ENCODE peak calls at places on chromosome 9, in nine cellular contexts. One of them, this sample, is unnamed.

GRCh38 chr9:137236238-137236935 is 4.7 kb upstream of the TUBB4B start:
- DNase-seq in fibroblast of gingiva: peak
- DNase-seq in ovary: peak
- DNase-seq in NCI-H1436: peak
- DNase-seq in adipocyte: peak
- DNase-seq in upper lobe of right lung: peak
- DNase-seq in iris pigment epithelial cell: peak
- DNase-seq in stimulated activated CD4-positive, alpha-beta T cell treated with anti-CD3 and anti-CD28 coated beads, Interleukin-12 subunit alpha, Interleukin-12 subunit beta, amount 100 ng/mL, for 4 hours: peak
- DNase-seq in effector CD4-positive, alpha-beta T cell: peak
- DNase-seq in this sample: peak

GRCh38 chr9:123406691-123407536 is 50.9 kb downstream of the CRB2 start:
- DNase-seq in effector CD4-positive, alpha-beta T cell: no peak
- DNase-seq in iris pigment epithelial cell: peak
- DNase-seq in upper lobe of right lung: no peak
- DNase-seq in adipocyte: no peak
- DNase-seq in fibroblast of gingiva: no peak
- DNase-seq in stimulated activated CD4-positive, alpha-beta T cell treated with anti-CD3 and anti-CD28 coated beads, Interleukin-12 subunit alpha, Interleukin-12 subunit beta, amount 100 ng/mL, for 4 hours: no peak
- DNase-seq in ovary: no peak
- DNase-seq in NCI-H1436: peak
- DNase-seq in this sample: no peak

GRCh38 chr9:98080346-98080745 is 23.8 kb downstream of the NANS start:
- DNase-seq in adipocyte: peak
- DNase-seq in fibroblast of gingiva: peak
- DNase-seq in NCI-H1436: no peak
- DNase-seq in effector CD4-positive, alpha-beta T cell: no peak
- DNase-seq in stimulated activated CD4-positive, alpha-beta T cell treated with anti-CD3 and anti-CD28 coated beads, Interleukin-12 subunit alpha, Interleukin-12 subunit beta, amount 100 ng/mL, for 4 hours: no peak
- DNase-seq in ovary: no peak
- DNase-seq in upper lobe of right lung: no peak
- DNase-seq in iris pigment epithelial cell: peak
- DNase-seq in this sample: no peak

GRCh38 chr9:68500457-68501158 is 40.1 kb downstream of the TMEM252 start:
- DNase-seq in fibroblast of gingiva: no peak
- DNase-seq in adipocyte: peak
- DNase-seq in upper lobe of right lung: no peak
- DNase-seq in iris pigment epithelial cell: peak
- DNase-seq in effector CD4-positive, alpha-beta T cell: no peak
- DNase-seq in stimulated activated CD4-positive, alpha-beta T cell treated with anti-CD3 and anti-CD28 coated beads, Interleukin-12 subunit alpha, Interleukin-12 subunit beta, amount 100 ng/mL, for 4 hours: no peak
- DNase-seq in NCI-H1436: no peak
- DNase-seq in ovary: no peak
- DNase-seq in this sample: no peak

GRCh38 chr9:81826541-81826906 is 101.7 kb upstream of the SPATA31D4 start:
- DNase-seq in upper lobe of right lung: peak
- DNase-seq in effector CD4-positive, alpha-beta T cell: no peak
- DNase-seq in fibroblast of gingiva: no peak
- DNase-seq in iris pigment epithelial cell: no peak
- DNase-seq in ovary: no peak
- DNase-seq in NCI-H1436: peak
- DNase-seq in adipocyte: no peak
- DNase-seq in stimulated activated CD4-positive, alpha-beta T cell treated with anti-CD3 and anti-CD28 coated beads, Interleukin-12 subunit alpha, Interleukin-12 subunit beta, amount 100 ng/mL, for 4 hours: no peak
- DNase-seq in this sample: no peak

GRCh38 chr9:116572095-116572748 is 114.9 kb upstream of the TRIM32 start:
- DNase-seq in NCI-H1436: peak
- DNase-seq in ovary: peak
- DNase-seq in adipocyte: peak
- DNase-seq in iris pigment epithelial cell: peak
- DNase-seq in fibroblast of gingiva: peak
- DNase-seq in effector CD4-positive, alpha-beta T cell: no peak
- DNase-seq in stimulated activated CD4-positive, alpha-beta T cell treated with anti-CD3 and anti-CD28 coated beads, Interleukin-12 subunit alpha, Interleukin-12 subunit beta, amount 100 ng/mL, for 4 hours: peak
- DNase-seq in upper lobe of right lung: peak
- DNase-seq in this sample: no peak

GRCh38 chr9:119963258-119963797 is 594.1 kb upstream of the BRINP1 start:
- DNase-seq in ovary: no peak
- DNase-seq in stimulated activated CD4-positive, alpha-beta T cell treated with anti-CD3 and anti-CD28 coated beads, Interleukin-12 subunit alpha, Interleukin-12 subunit beta, amount 100 ng/mL, for 4 hours: no peak
- DNase-seq in iris pigment epithelial cell: peak
- DNase-seq in adipocyte: peak
- DNase-seq in NCI-H1436: no peak
- DNase-seq in fibroblast of gingiva: peak
- DNase-seq in effector CD4-positive, alpha-beta T cell: no peak
- DNase-seq in upper lobe of right lung: no peak
- DNase-seq in this sample: no peak

GRCh38 chr9:107422189-107422802 is 67.3 kb downstream of the KLF4 start:
- DNase-seq in ovary: peak
- DNase-seq in iris pigment epithelial cell: peak
- DNase-seq in adipocyte: peak
- DNase-seq in upper lobe of right lung: peak
- DNase-seq in stimulated activated CD4-positive, alpha-beta T cell treated with anti-CD3 and anti-CD28 coated beads, Interleukin-12 subunit alpha, Interleukin-12 subunit beta, amount 100 ng/mL, for 4 hours: peak
- DNase-seq in NCI-H1436: peak
- DNase-seq in effector CD4-positive, alpha-beta T cell: no peak
- DNase-seq in fibroblast of gingiva: peak
- DNase-seq in this sample: no peak

GRCh38 chr9:107222020-107222522 is 61.0 kb upstream of the RAD23B start:
- DNase-seq in stimulated activated CD4-positive, alpha-beta T cell treated with anti-CD3 and anti-CD28 coated beads, Interleukin-12 subunit alpha, Interleukin-12 subunit beta, amount 100 ng/mL, for 4 hours: no peak
- DNase-seq in upper lobe of right lung: no peak
- DNase-seq in ovary: no peak
- DNase-seq in fibroblast of gingiva: no peak
- DNase-seq in adipocyte: peak
- DNase-seq in iris pigment epithelial cell: peak
- DNase-seq in NCI-H1436: no peak
- DNase-seq in effector CD4-positive, alpha-beta T cell: no peak
- DNase-seq in this sample: no peak

GRCh38 chr9:78463750-78464149 is 166.8 kb downstream of the PSAT1 start:
- DNase-seq in ovary: no peak
- DNase-seq in NCI-H1436: no peak
- DNase-seq in iris pigment epithelial cell: no peak
- DNase-seq in upper lobe of right lung: no peak
- DNase-seq in fibroblast of gingiva: no peak
- DNase-seq in stimulated activated CD4-positive, alpha-beta T cell treated with anti-CD3 and anti-CD28 coated beads, Interleukin-12 subunit alpha, Interleukin-12 subunit beta, amount 100 ng/mL, for 4 hours: no peak
- DNase-seq in adipocyte: no peak
- DNase-seq in effector CD4-positive, alpha-beta T cell: no peak
- DNase-seq in this sample: no peak

GRCh38 chr9:129077236-129077635 is 3.7 kb upstream of the DOLPP1 start:
- DNase-seq in effector CD4-positive, alpha-beta T cell: no peak
- DNase-seq in adipocyte: no peak
- DNase-seq in ovary: peak
- DNase-seq in iris pigment epithelial cell: no peak
- DNase-seq in fibroblast of gingiva: no peak
- DNase-seq in stimulated activated CD4-positive, alpha-beta T cell treated with anti-CD3 and anti-CD28 coated beads, Interleukin-12 subunit alpha, Interleukin-12 subunit beta, amount 100 ng/mL, for 4 hours: no peak
- DNase-seq in upper lobe of right lung: no peak
- DNase-seq in NCI-H1436: no peak
- DNase-seq in this sample: no peak

GRCh38 chr9:136862849-136863622 is 3.1 kb downstream of the EDF1 start:
- DNase-seq in NCI-H1436: no peak
- DNase-seq in adipocyte: no peak
- DNase-seq in fibroblast of gingiva: no peak
- DNase-seq in iris pigment epithelial cell: no peak
- DNase-seq in upper lobe of right lung: no peak
- DNase-seq in ovary: no peak
- DNase-seq in stimulated activated CD4-positive, alpha-beta T cell treated with anti-CD3 and anti-CD28 coated beads, Interleukin-12 subunit alpha, Interleukin-12 subunit beta, amount 100 ng/mL, for 4 hours: no peak
- DNase-seq in effector CD4-positive, alpha-beta T cell: no peak
- DNase-seq in this sample: no peak

GRCh38 chr9:3908731-3909130 is 382.9 kb upstream of the RFX3 start:
- DNase-seq in fibroblast of gingiva: peak
- DNase-seq in NCI-H1436: no peak
- DNase-seq in upper lobe of right lung: no peak
- DNase-seq in adipocyte: no peak
- DNase-seq in iris pigment epithelial cell: no peak
- DNase-seq in effector CD4-positive, alpha-beta T cell: no peak
- DNase-seq in stimulated activated CD4-positive, alpha-beta T cell treated with anti-CD3 and anti-CD28 coated beads, Interleukin-12 subunit alpha, Interleukin-12 subunit beta, amount 100 ng/mL, for 4 hours: no peak
- DNase-seq in ovary: no peak
- DNase-seq in this sample: no peak

GRCh38 chr9:36802171-36802920 is 229.7 kb downstream of the MELK start:
- DNase-seq in stimulated activated CD4-positive, alpha-beta T cell treated with anti-CD3 and anti-CD28 coated beads, Interleukin-12 subunit alpha, Interleukin-12 subunit beta, amount 100 ng/mL, for 4 hours: no peak
- DNase-seq in upper lobe of right lung: no peak
- DNase-seq in effector CD4-positive, alpha-beta T cell: no peak
- DNase-seq in adipocyte: peak
- DNase-seq in fibroblast of gingiva: peak
- DNase-seq in ovary: no peak
- DNase-seq in NCI-H1436: peak
- DNase-seq in iris pigment epithelial cell: peak
- DNase-seq in this sample: no peak

GRCh38 chr9:133509179-133510083 is 15.3 kb downstream of the MYMK start:
- DNase-seq in iris pigment epithelial cell: no peak
- DNase-seq in stimulated activated CD4-positive, alpha-beta T cell treated with anti-CD3 and anti-CD28 coated beads, Interleukin-12 subunit alpha, Interleukin-12 subunit beta, amount 100 ng/mL, for 4 hours: no peak
- DNase-seq in effector CD4-positive, alpha-beta T cell: no peak
- DNase-seq in adipocyte: peak
- DNase-seq in upper lobe of right lung: no peak
- DNase-seq in ovary: no peak
- DNase-seq in fibroblast of gingiva: no peak
- DNase-seq in NCI-H1436: peak
- DNase-seq in this sample: no peak

GRCh38 chr9:113556877-113557593 is 93.5 kb downstream of the RGS3 start:
- DNase-seq in ovary: no peak
- DNase-seq in NCI-H1436: no peak
- DNase-seq in iris pigment epithelial cell: peak
- DNase-seq in fibroblast of gingiva: no peak
- DNase-seq in adipocyte: no peak
- DNase-seq in effector CD4-positive, alpha-beta T cell: no peak
- DNase-seq in upper lobe of right lung: no peak
- DNase-seq in stimulated activated CD4-positive, alpha-beta T cell treated with anti-CD3 and anti-CD28 coated beads, Interleukin-12 subunit alpha, Interleukin-12 subunit beta, amount 100 ng/mL, for 4 hours: no peak
- DNase-seq in this sample: no peak

GRCh38 chr9:113998529-113999255 is 79.4 kb downstream of the AMBP start:
- DNase-seq in upper lobe of right lung: no peak
- DNase-seq in adipocyte: peak
- DNase-seq in iris pigment epithelial cell: no peak
- DNase-seq in stimulated activated CD4-positive, alpha-beta T cell treated with anti-CD3 and anti-CD28 coated beads, Interleukin-12 subunit alpha, Interleukin-12 subunit beta, amount 100 ng/mL, for 4 hours: no peak
- DNase-seq in fibroblast of gingiva: no peak
- DNase-seq in NCI-H1436: no peak
- DNase-seq in effector CD4-positive, alpha-beta T cell: no peak
- DNase-seq in ovary: peak
- DNase-seq in this sample: no peak

GRCh38 chr9:70924380-70924779 is 197.0 kb downstream of the TRPM3 start:
- DNase-seq in ovary: no peak
- DNase-seq in adipocyte: peak
- DNase-seq in effector CD4-positive, alpha-beta T cell: no peak
- DNase-seq in upper lobe of right lung: no peak
- DNase-seq in NCI-H1436: no peak
- DNase-seq in stimulated activated CD4-positive, alpha-beta T cell treated with anti-CD3 and anti-CD28 coated beads, Interleukin-12 subunit alpha, Interleukin-12 subunit beta, amount 100 ng/mL, for 4 hours: no peak
- DNase-seq in fibroblast of gingiva: peak
- DNase-seq in iris pigment epithelial cell: peak
- DNase-seq in this sample: no peak

GRCh38 chr9:134570726-134571325 is 70.8 kb upstream of the COL5A1 start:
- DNase-seq in stimulated activated CD4-positive, alpha-beta T cell treated with anti-CD3 and anti-CD28 coated beads, Interleukin-12 subunit alpha, Interleukin-12 subunit beta, amount 100 ng/mL, for 4 hours: no peak
- DNase-seq in effector CD4-positive, alpha-beta T cell: no peak
- DNase-seq in adipocyte: no peak
- DNase-seq in ovary: peak
- DNase-seq in iris pigment epithelial cell: no peak
- DNase-seq in fibroblast of gingiva: no peak
- DNase-seq in upper lobe of right lung: peak
- DNase-seq in NCI-H1436: no peak
- DNase-seq in this sample: no peak

GRCh38 chr9:111297061-111297824 is 32.8 kb downstream of the OR2K2 start:
- DNase-seq in iris pigment epithelial cell: peak
- DNase-seq in stimulated activated CD4-positive, alpha-beta T cell treated with anti-CD3 and anti-CD28 coated beads, Interleukin-12 subunit alpha, Interleukin-12 subunit beta, amount 100 ng/mL, for 4 hours: no peak
- DNase-seq in upper lobe of right lung: no peak
- DNase-seq in fibroblast of gingiva: no peak
- DNase-seq in effector CD4-positive, alpha-beta T cell: no peak
- DNase-seq in NCI-H1436: no peak
- DNase-seq in ovary: no peak
- DNase-seq in adipocyte: no peak
- DNase-seq in this sample: no peak

GRCh38 chr9:23117621-23118020 is 671.0 kb downstream of the DMRTA1 start:
- DNase-seq in adipocyte: peak
- DNase-seq in upper lobe of right lung: no peak
- DNase-seq in effector CD4-positive, alpha-beta T cell: no peak
- DNase-seq in iris pigment epithelial cell: peak
- DNase-seq in NCI-H1436: no peak
- DNase-seq in ovary: no peak
- DNase-seq in fibroblast of gingiva: no peak
- DNase-seq in stimulated activated CD4-positive, alpha-beta T cell treated with anti-CD3 and anti-CD28 coated beads, Interleukin-12 subunit alpha, Interleukin-12 subunit beta, amount 100 ng/mL, for 4 hours: no peak
- DNase-seq in this sample: no peak

GRCh38 chr9:73050887-73051550 is 98.2 kb upstream of the ALDH1A1 start:
- DNase-seq in upper lobe of right lung: no peak
- DNase-seq in adipocyte: peak
- DNase-seq in ovary: no peak
- DNase-seq in effector CD4-positive, alpha-beta T cell: no peak
- DNase-seq in stimulated activated CD4-positive, alpha-beta T cell treated with anti-CD3 and anti-CD28 coated beads, Interleukin-12 subunit alpha, Interleukin-12 subunit beta, amount 100 ng/mL, for 4 hours: no peak
- DNase-seq in iris pigment epithelial cell: no peak
- DNase-seq in NCI-H1436: no peak
- DNase-seq in fibroblast of gingiva: no peak
- DNase-seq in this sample: no peak

GRCh38 chr9:70594546-70594945 is 180.1 kb upstream of the KLF9 start:
- DNase-seq in iris pigment epithelial cell: peak
- DNase-seq in upper lobe of right lung: no peak
- DNase-seq in adipocyte: peak
- DNase-seq in ovary: no peak
- DNase-seq in NCI-H1436: no peak
- DNase-seq in stimulated activated CD4-positive, alpha-beta T cell treated with anti-CD3 and anti-CD28 coated beads, Interleukin-12 subunit alpha, Interleukin-12 subunit beta, amount 100 ng/mL, for 4 hours: no peak
- DNase-seq in effector CD4-positive, alpha-beta T cell: no peak
- DNase-seq in fibroblast of gingiva: peak
- DNase-seq in this sample: no peak

GRCh38 chr9:121599186-121599871 is 52.1 kb upstream of the DAB2IP start:
- DNase-seq in effector CD4-positive, alpha-beta T cell: no peak
- DNase-seq in stimulated activated CD4-positive, alpha-beta T cell treated with anti-CD3 and anti-CD28 coated beads, Interleukin-12 subunit alpha, Interleukin-12 subunit beta, amount 100 ng/mL, for 4 hours: no peak
- DNase-seq in ovary: peak
- DNase-seq in NCI-H1436: no peak
- DNase-seq in adipocyte: peak
- DNase-seq in iris pigment epithelial cell: peak
- DNase-seq in upper lobe of right lung: peak
- DNase-seq in fibroblast of gingiva: no peak
- DNase-seq in this sample: no peak

GRCh38 chr9:107948601-107949000 is 459.0 kb upstream of the KLF4 start:
- DNase-seq in NCI-H1436: no peak
- DNase-seq in effector CD4-positive, alpha-beta T cell: no peak
- DNase-seq in iris pigment epithelial cell: no peak
- DNase-seq in stimulated activated CD4-positive, alpha-beta T cell treated with anti-CD3 and anti-CD28 coated beads, Interleukin-12 subunit alpha, Interleukin-12 subunit beta, amount 100 ng/mL, for 4 hours: no peak
- DNase-seq in ovary: no peak
- DNase-seq in adipocyte: no peak
- DNase-seq in fibroblast of gingiva: no peak
- DNase-seq in upper lobe of right lung: no peak
- DNase-seq in this sample: no peak

GRCh38 chr9:78713746-78714405 is 417.0 kb downstream of the PSAT1 start:
- DNase-seq in effector CD4-positive, alpha-beta T cell: no peak
- DNase-seq in ovary: no peak
- DNase-seq in stimulated activated CD4-positive, alpha-beta T cell treated with anti-CD3 and anti-CD28 coated beads, Interleukin-12 subunit alpha, Interleukin-12 subunit beta, amount 100 ng/mL, for 4 hours: no peak
- DNase-seq in iris pigment epithelial cell: peak
- DNase-seq in NCI-H1436: peak
- DNase-seq in fibroblast of gingiva: peak
- DNase-seq in upper lobe of right lung: no peak
- DNase-seq in adipocyte: peak
- DNase-seq in this sample: no peak

This sample was measured in immature natural killer cell.